ENCODE peak calls at places on chromosomes 13 and 19, in five cellular contexts. I, J, O, Y and W are unnamed samples. For H3K27me3, the result is how much of the 10 kb centered on the place peaks cover.

GRCh38 chr13:33349314-33349995 is 63.9 kb upstream of the STARD13 start:
- DNase-seq in O (no peak), I (no peak), Y (no peak), J (no peak), W (no peak)

GRCh38 chr19:50812474-50812873 is 11.1 kb downstream of the KLK1 start:
- DNase-seq in Y (no peak), O (no peak), I (no peak), J (no peak), W (no peak)

GRCh38 chr13:31045621-31046081 is 113.2 kb downstream of the TEX26 start:
- DNase-seq in O (no peak), I (peak), J (peak), Y (peak), W (peak)

GRCh38 chr19:17754634-17755532 is 3.6 kb downstream of the FCHO1 start:
- DNase-seq in J (no peak), Y (peak), I (no peak), O (no peak), W (no peak)

GRCh38 chr19:7013678-7014077 is 7.6 kb downstream of the MBD3L2B start:
- DNase-seq in I (no peak), J (no peak), O (no peak), Y (peak), W (no peak)

GRCh38 chr13:105763851-105764250 is 771.6 kb downstream of the EFNB2 start:
- DNase-seq in O (no peak), Y (no peak), J (no peak), I (no peak), W (no peak)

GRCh38 chr19:22622901-22623840 is 11.0 kb upstream of the ZNF492 start:
- DNase-seq in Y (no peak), I (no peak), O (peak), J (no peak), W (no peak)

GRCh38 chr13:40666905-40667621 is 622 bp upstream of the FOXO1 start:
- DNase-seq in J (no peak), Y (no peak), I (peak), O (peak), W (peak)

GRCh38 chr19:19900124-19900523 is 622 bp upstream of the ZNF93 start:
- DNase-seq in J (no peak), O (peak), I (peak), Y (no peak), W (no peak)

GRCh38 chr19:3615524-3616135 is 9.0 kb upstream of the TBXA2R start:
- DNase-seq in I (no peak), O (no peak), J (no peak), Y (no peak), W (no peak)

GRCh38 chr19:3612330-3612729 is 5.7 kb upstream of the TBXA2R start:
- DNase-seq in Y (no peak), J (no peak), O (no peak), I (no peak), W (no peak)

GRCh38 chr19:3614858-3615505 is 8.3 kb upstream of the TBXA2R start:
- DNase-seq in O (no peak), I (no peak), Y (no peak), J (no peak), W (no peak)

GRCh38 chr19:3612901-3613741 is 6.4 kb upstream of the TBXA2R start:
- DNase-seq in I (peak), Y (no peak), O (peak), J (no peak), W (no peak)

GRCh38 chr19:3613765-3614661 is 7.3 kb upstream of the TBXA2R start:
- DNase-seq in Y (no peak), I (no peak), O (no peak), J (no peak), W (no peak)
- TF ChIP-seq ZBTB33 in Y (no peak), I (no peak), O (no peak), J (no peak), W (no peak)

GRCh38 chr19:48627211-48627864 is 8.0 kb downstream of the SPHK2 start:
- DNase-seq in J (no peak), Y (no peak), O (no peak), I (no peak), W (peak)

GRCh38 chr19:48624791-48625723 is 5.8 kb downstream of the SPHK2 start:
- DNase-seq in J (no peak), Y (no peak), I (peak), O (no peak), W (no peak)

GRCh38 chr19:48624067-48624594 is 4.8 kb downstream of the SPHK2 start:
- DNase-seq in I (peak), O (peak), J (peak), Y (peak), W (peak)

GRCh38 chr19:48627865-48628314 is 8.6 kb downstream of the SPHK2 start:
- DNase-seq in Y (no peak), O (no peak), J (no peak), I (no peak), W (no peak)

GRCh38 chr19:48625891-48626327 is 6.6 kb downstream of the SPHK2 start:
- DNase-seq in J (no peak), I (no peak), O (no peak), Y (no peak), W (no peak)
- TF ChIP-seq YY1 in J (no peak), I (no peak), O (no peak), Y (no peak), W (no peak)

DNA sequence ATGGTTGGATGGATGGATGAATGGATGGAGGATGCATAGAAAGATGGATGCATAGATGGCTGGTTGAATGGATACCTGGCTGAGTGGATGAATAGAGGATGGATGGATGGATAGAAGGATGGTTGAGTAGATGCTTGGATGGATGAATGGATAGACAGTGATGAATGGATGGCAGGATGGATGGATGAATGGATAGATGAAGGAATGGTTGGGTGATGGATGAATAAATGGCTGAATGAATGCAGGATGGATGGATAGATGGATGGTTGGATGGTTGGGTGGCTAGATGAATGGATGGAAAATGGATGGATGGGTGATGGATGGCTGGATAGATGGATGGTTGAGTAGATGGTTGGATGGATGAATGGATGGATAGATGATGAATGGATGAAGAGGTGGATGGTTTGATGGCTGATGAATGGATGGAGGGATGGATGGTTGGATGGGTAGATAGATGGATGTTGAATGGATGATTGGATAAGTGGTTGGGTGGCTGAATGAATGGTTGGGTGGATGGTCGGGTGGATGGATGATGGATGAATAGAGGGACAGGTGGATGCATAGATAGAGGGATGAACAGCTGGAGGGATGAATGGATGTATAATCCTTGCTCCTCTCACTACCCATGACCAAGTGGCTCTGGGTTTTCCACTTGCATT is 3.6 kb upstream of the SULT2B1 start:
- DNase-seq in I (no peak), J (no peak), O (no peak), Y (no peak), W (no peak)
- H3K27me3 ChIP-seq in I (under half), J (under half), O (under half), Y (under half), W (under half)

GRCh38 chr13:98889419-98890079 is 88.3 kb downstream of the DOCK9 start:
- DNase-seq in Y (no peak), O (no peak), I (no peak), J (no peak), W (no peak)
- TF ChIP-seq ZBTB33 in Y (no peak), O (no peak), I (no peak), J (no peak), W (no peak)

GRCh38 chr13:112731667-112732616 is 42.1 kb downstream of the ATP11A start:
- DNase-seq in O (no peak), I (no peak), Y (no peak), J (no peak), W (no peak)

GRCh38 chr13:112729408-112729807 is 39.6 kb downstream of the ATP11A start:
- DNase-seq in J (no peak), I (no peak), Y (no peak), O (no peak), W (no peak)

GRCh38 chr13:112732679-112733078 is 42.8 kb downstream of the ATP11A start:
- DNase-seq in O (no peak), J (no peak), I (no peak), Y (no peak), W (no peak)

GRCh38 chr13:112728375-112729126 is 38.7 kb downstream of the ATP11A start:
- DNase-seq in O (no peak), Y (no peak), I (no peak), J (no peak), W (no peak)

DNA sequence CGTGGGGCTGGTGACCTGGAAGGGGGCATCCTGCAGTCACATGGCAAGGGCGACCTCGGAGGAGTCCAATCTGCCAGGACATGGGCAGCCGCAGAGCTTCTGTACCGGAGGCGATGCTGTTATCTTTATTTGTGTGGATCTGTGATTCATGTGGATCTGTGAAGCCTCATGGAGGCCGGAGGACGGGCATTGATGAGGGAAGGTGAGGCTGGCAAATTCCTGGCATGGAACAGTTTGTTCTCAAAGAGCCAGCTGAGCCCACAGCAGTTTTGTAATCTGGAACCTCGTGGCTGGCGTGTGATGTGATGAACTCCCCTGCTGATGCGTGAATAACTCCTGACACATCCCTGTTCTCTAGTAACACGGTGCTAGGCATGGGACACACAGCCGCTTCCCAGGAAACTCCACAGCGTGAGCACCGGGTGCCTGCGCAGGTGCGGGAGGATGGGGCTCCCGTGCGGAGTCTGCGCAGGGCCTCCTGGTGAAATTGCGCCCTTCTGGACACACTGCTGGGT is 40.4 kb downstream of the ATP11A start:
- DNase-seq in Y (no peak), O (no peak), I (no peak), J (no peak), W (no peak)
- TF ChIP-seq YY1 in Y (no peak), O (no peak), I (no peak), J (no peak), W (no peak)

GRCh38 chr13:27956576-27957300 is 12.4 kb downstream of the CDX2 start:
- DNase-seq in I (no peak), Y (no peak), O (no peak), J (no peak), W (no peak)

GRCh38 chr13:27954406-27954851 is 14.7 kb downstream of the CDX2 start:
- DNase-seq in J (no peak), I (no peak), O (peak), Y (no peak), W (no peak)

GRCh38 chr13:27952931-27953670 is 16.0 kb downstream of the CDX2 start:
- DNase-seq in Y (no peak), I (no peak), J (no peak), O (no peak), W (peak)

GRCh38 chr13:27955192-27955591 is 13.9 kb downstream of the CDX2 start:
- DNase-seq in Y (no peak), J (no peak), O (no peak), I (no peak), W (no peak)

GRCh38 chr13:27953671-27954405 is 15.3 kb downstream of the CDX2 start:
- DNase-seq in O (peak), Y (no peak), J (peak), I (peak), W (peak)
- H3K27me3 ChIP-seq in O (under half), Y (under half), J (under half), I (under half), W (under half)

DNA sequence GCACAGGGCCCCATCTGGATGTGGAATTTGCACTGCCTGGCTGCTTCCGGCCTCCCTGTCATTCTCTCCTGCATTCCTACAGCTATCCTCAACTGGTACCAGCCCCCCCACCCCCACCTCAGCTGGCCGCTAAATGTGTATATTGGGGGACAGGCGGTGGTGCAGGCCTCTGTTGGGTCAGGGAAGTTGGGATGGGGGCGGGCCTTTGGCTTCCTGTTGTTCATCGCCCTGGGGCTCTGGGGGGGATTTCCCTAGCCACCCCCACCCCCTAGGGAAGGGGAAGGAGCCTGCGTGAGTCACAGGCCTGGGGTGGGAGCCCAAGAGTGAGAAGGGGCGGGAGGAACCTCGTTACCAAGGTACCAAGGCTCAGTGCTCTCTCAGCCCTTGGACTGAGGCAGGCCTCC is 10.6 kb downstream of the POU2F2 start:
- DNase-seq in Y (peak), J (no peak), O (no peak), I (no peak), W (no peak)
- TF ChIP-seq ZBTB33 in Y (no peak), J (no peak), O (peak), I (no peak), W (no peak)

DNA sequence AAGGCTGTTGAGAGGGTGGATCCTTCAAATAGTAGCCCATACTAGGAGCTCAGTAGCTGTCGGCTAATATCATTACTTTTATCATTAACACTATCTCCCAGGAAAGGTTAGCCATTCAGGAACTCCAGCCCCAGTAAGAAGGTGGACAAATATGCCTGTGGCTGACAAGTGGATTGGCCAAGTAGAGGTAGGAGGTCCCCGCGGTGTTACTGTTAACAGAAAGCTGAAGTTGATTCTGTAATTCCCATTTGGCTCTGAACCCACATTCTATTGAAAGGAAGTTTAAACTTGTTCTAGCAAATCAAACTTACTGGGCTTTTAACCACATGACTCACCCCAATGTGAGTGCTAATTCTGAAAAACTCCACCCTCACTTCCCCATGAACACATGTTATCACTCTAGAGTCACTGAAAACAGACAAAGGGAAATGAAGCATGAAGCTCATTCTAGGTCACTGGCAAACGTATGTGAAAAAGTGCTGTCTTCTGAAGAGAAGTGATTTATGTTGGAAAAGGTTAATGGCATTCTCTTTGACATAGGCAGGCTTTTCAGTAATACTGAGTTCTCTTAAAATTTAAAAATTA is 273.5 kb downstream of the FGF14 start:
- DNase-seq in Y (no peak), J (no peak), I (no peak), O (no peak), W (no peak)
- TF ChIP-seq YY1 in Y (no peak), J (no peak), I (no peak), O (no peak), W (no peak)